ENCODE peak calls at places on chromosomes 13 and 19, in eight cellular contexts. Q, V, J, A, E, O, T and W are unnamed samples.

GRCh38 chr13:34578917-34579316 is 363.2 kb upstream of the NBEA start:
- DNase-seq in T (no peak), V (no peak), Q (no peak), E (no peak), O (no peak), J (no peak), A (no peak), W (no peak)

GRCh38 chr13:82747948-82748347 is 1134.3 kb downstream of the SLITRK1 start:
- DNase-seq in E (peak), Q (no peak), O (no peak), A (no peak), V (no peak), T (peak), J (no peak), W (no peak)

GRCh38 chr19:4803736-4804695 is 12.5 kb downstream of the FEM1A start:
- DNase-seq in E (peak), A (peak), O (no peak), V (peak), T (peak), Q (peak), J (peak), W (no peak)

GRCh38 chr13:73025212-73026012 is 33.4 kb upstream of the KLF5 start:
- DNase-seq in O (no peak), T (peak), J (no peak), Q (no peak), E (peak), V (no peak), A (no peak), W (no peak)

GRCh38 chr13:34913040-34913439 is 29.0 kb upstream of the NBEA start:
- DNase-seq in T (peak), O (no peak), A (no peak), J (no peak), V (peak), E (peak), Q (peak), W (no peak)

GRCh38 chr13:39699274-39699673 is 43.8 kb downstream of the COG6 start:
- DNase-seq in E (no peak), J (no peak), A (no peak), Q (no peak), T (no peak), O (no peak), V (no peak), W (no peak)

GRCh38 chr13:40190656-40191100 is 475.8 kb downstream of the FOXO1 start:
- DNase-seq in T (peak), O (peak), V (no peak), J (no peak), Q (no peak), E (peak), A (peak), W (peak)

GRCh38 chr13:105961438-105961837 is 574.0 kb downstream of the EFNB2 start:
- DNase-seq in A (no peak), T (no peak), J (no peak), O (no peak), E (no peak), V (peak), Q (no peak), W (no peak)

GRCh38 chr19:18743281-18743825 is 47.8 kb downstream of the COMP start:
- DNase-seq in J (peak), A (no peak), T (peak), V (no peak), O (no peak), Q (no peak), E (peak), W (peak)

GRCh38 chr19:7923295-7924191 is 2.4 kb downstream of the CTXN1 start:
- DNase-seq in A (peak), O (no peak), V (no peak), Q (no peak), J (no peak), T (no peak), E (no peak), W (peak)

GRCh38 chr13:91576590-91576989 is 178.2 kb downstream of the GPC5 start:
- DNase-seq in E (no peak), Q (no peak), J (no peak), T (no peak), V (no peak), O (no peak), A (no peak), W (no peak)

GRCh38 chr13:95349267-95349666 is 48.0 kb upstream of the ABCC4 start:
- DNase-seq in A (no peak), V (no peak), O (no peak), E (no peak), T (peak), Q (no peak), J (no peak), W (no peak)

GRCh38 chr13:110856941-110857835 is 57.7 kb downstream of the ANKRD10 start:
- DNase-seq in V (no peak), Q (no peak), A (no peak), O (no peak), J (no peak), T (no peak), E (no peak), W (no peak)

GRCh38 chr19:48628486-48629296 is 8.5 kb downstream of the DBP start:
- DNase-seq in T (no peak), A (peak), Q (no peak), J (peak), O (no peak), V (no peak), E (no peak), W (peak)

GRCh38 chr19:12985049-12985776 is 10.1 kb upstream of the NFIX start:
- DNase-seq in T (no peak), Q (no peak), J (peak), E (peak), A (no peak), V (no peak), O (peak), W (peak)

GRCh38 chr13:66154981-66155380 is 1075.2 kb downstream of the PCDH9 start:
- DNase-seq in E (no peak), O (no peak), J (no peak), A (no peak), Q (peak), V (peak), T (peak), W (no peak)

GRCh38 chr13:19927117-19927734 is 31.3 kb upstream of the ZMYM2 start:
- DNase-seq in Q (peak), O (no peak), A (no peak), T (peak), E (peak), J (no peak), V (no peak), W (peak)

GRCh38 chr19:6459356-6460098 is at the start of gene SLC25A23:
- DNase-seq in E (peak), J (peak), T (peak), A (peak), O (peak), V (peak), Q (peak), W (peak)

GRCh38 chr19:56096665-56097064 is 24.4 kb downstream of the ZNF787 start:
- DNase-seq in V (no peak), O (no peak), A (no peak), J (no peak), T (no peak), Q (no peak), E (no peak), W (peak)

GRCh38 chr19:15292140-15292539 is 40.2 kb downstream of the BRD4 start:
- DNase-seq in E (no peak), O (no peak), T (no peak), V (no peak), A (peak), J (no peak), Q (no peak), W (no peak)

GRCh38 chr13:100106005-100106404 is 17.1 kb downstream of the PCCA start:
- DNase-seq in J (no peak), Q (no peak), V (no peak), E (peak), T (no peak), O (no peak), A (no peak), W (no peak)

GRCh38 chr19:24071078-24071477 is 15.9 kb upstream of the ZNF254 start:
- DNase-seq in E (no peak), A (no peak), T (no peak), J (no peak), O (no peak), Q (no peak), V (no peak), W (no peak)